ENCODE peak calls at places on chromosomes 4 and X, in six cellular contexts. K, M, X, B, Z and W are unnamed samples.

GRCh38 chrX:7690842-7691241 is 152.1 kb upstream of the VCX start:
- DNase-seq in K (no peak), M (no peak), X (no peak), B (peak), Z (peak), W (no peak)

GRCh38 chrX:149504226-149504914 is 736 bp downstream of the IDS start:
- DNase-seq in K (no peak), M (no peak), X (no peak), B (peak), Z (peak), W (peak)

GRCh38 chrX:6644411-6644810 is 109.5 kb upstream of the VCX3A start:
- DNase-seq in K (no peak), M (no peak), X (no peak), B (no peak), Z (peak), W (no peak)

GRCh38 chrX:50770702-50771101 is 43.3 kb downstream of the SHROOM4 start:
- DNase-seq in K (no peak), M (no peak), X (no peak), B (peak), Z (peak), W (no peak)

GRCh38 chr4:13597604-13598003 is 29.9 kb downstream of the BOD1L1 start:
- DNase-seq in K (no peak), M (peak), X (no peak), B (no peak), Z (peak), W (no peak)

GRCh38 chr4:139609647-139610046 is 53.6 kb upstream of the SETD7 start:
- DNase-seq in K (no peak), M (peak), X (no peak), B (no peak), Z (no peak), W (peak)

GRCh38 chr4:150462743-150463142 is 119.2 kb upstream of the MAB21L2 start:
- DNase-seq in K (no peak), M (peak), X (no peak), B (no peak), Z (no peak), W (peak)

GRCh38 chr4:112099701-112100289 is 45.5 kb upstream of the FAM241A start:
- DNase-seq in K (peak), M (peak), X (no peak), B (peak), Z (peak), W (peak)

GRCh38 chr4:2273657-2274319 is 11.9 kb upstream of the MXD4 start:
- DNase-seq in K (no peak), M (no peak), X (no peak), B (no peak), Z (no peak), W (no peak)

GRCh38 chr4:152591361-152591760 is 55.5 kb upstream of the FBXW7 start:
- DNase-seq in K (peak), M (peak), X (peak), B (peak), Z (peak), W (peak)

GRCh38 chr4:3469386-3470243 is 6.5 kb downstream of the DOK7 start:
- DNase-seq in K (no peak), M (no peak), X (no peak), B (no peak), Z (no peak), W (no peak)

GRCh38 chr4:150164055-150164454 is 85.8 kb downstream of the DCLK2 start:
- DNase-seq in K (no peak), M (no peak), X (no peak), B (no peak), Z (no peak), W (no peak)

GRCh38 chrX:143633530-143634372 is 2.1 kb downstream of the SLITRK4 start:
- DNase-seq in K (peak), M (no peak), X (no peak), B (peak), Z (no peak), W (peak)

GRCh38 chrX:143632625-143633387 is 3.1 kb downstream of the SLITRK4 start:
- DNase-seq in K (no peak), M (no peak), X (no peak), B (peak), Z (no peak), W (peak)

GRCh38 chrX:143634701-143635442 is 1.0 kb downstream of the SLITRK4 start:
- DNase-seq in K (peak), M (no peak), X (no peak), B (no peak), Z (no peak), W (peak)

GRCh38 chrX:143634373-143634685 is 1.6 kb downstream of the SLITRK4 start:
- DNase-seq in K (no peak), M (no peak), X (no peak), B (no peak), Z (no peak), W (peak)

GRCh38 chrX:143635915-143636314 is at the start of gene SLITRK4:
- DNase-seq in K (peak), M (no peak), X (peak), B (peak), Z (no peak), W (peak)
- H3K4me3 ChIP-seq in K (peak), M (no peak), X (peak), B (peak), Z (peak), W (peak)

GRCh38 chrX:1059576-1060561 is 152.6 kb downstream of the CRLF2 start:
- DNase-seq in K (no peak), M (no peak), X (no peak), B (no peak), Z (no peak), W (no peak)

GRCh38 chrX:1062351-1062750 is 150.1 kb downstream of the CRLF2 start:
- DNase-seq in K (no peak), M (no peak), X (no peak), B (no peak), Z (no peak), W (no peak)

GRCh38 chrX:1060562-1060960 is 151.9 kb downstream of the CRLF2 start:
- DNase-seq in K (no peak), M (no peak), X (no peak), B (no peak), Z (no peak), W (no peak)
- H4K8ac ChIP-seq in K (no peak), M (no peak), X (no peak), B (no peak), Z (no peak), W (no peak)

GRCh38 chrX:372856-373640 is 13.7 kb downstream of the PPP2R3B start:
- DNase-seq in K (no peak), M (peak), X (no peak), B (no peak), Z (no peak), W (peak)
- H3K4me3 ChIP-seq in K (peak), M (peak), X (peak), B (no peak), Z (peak), W (peak)

GRCh38 chrX:109472939-109473713 is 8.8 kb downstream of the GUCY2F start:
- DNase-seq in K (no peak), M (peak), X (no peak), B (peak), Z (peak), W (no peak)
- H4K8ac ChIP-seq in K (no peak), M (no peak), X (no peak), B (no peak), Z (no peak), W (no peak)

DNA sequence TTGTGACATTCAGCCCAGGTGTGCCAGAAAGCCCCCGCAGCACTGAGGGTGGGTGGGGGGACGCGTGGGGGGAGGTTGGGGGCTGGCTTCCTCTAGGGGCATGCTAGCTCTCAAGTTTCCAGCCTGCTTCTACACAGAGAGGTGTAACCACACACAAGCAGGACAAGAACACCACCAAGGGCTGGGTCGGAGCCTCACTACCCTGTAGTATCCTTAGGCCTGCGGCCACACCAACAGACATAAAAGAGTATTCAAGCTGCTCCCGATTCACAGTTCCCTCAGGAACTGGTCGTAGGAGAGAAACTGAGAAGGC is 1.8 kb downstream of the USP46 start:
- DNase-seq in K (no peak), M (no peak), X (no peak), B (no peak), Z (no peak), W (no peak)
- H3K4me3 ChIP-seq in K (no peak), M (peak), X (peak), B (no peak), Z (no peak), W (no peak)

GRCh38 chrX:40004916-40005289 is 92.9 kb downstream of the BCOR start:
- DNase-seq in K (no peak), M (no peak), X (no peak), B (no peak), Z (no peak), W (no peak)

GRCh38 chrX:40007136-40007535 is 90.6 kb downstream of the BCOR start:
- DNase-seq in K (no peak), M (no peak), X (no peak), B (peak), Z (peak), W (no peak)

GRCh38 chrX:40007746-40008705 is 89.7 kb downstream of the BCOR start:
- DNase-seq in K (no peak), M (no peak), X (no peak), B (no peak), Z (no peak), W (no peak)

GRCh38 chrX:40005290-40006011 is 92.3 kb downstream of the BCOR start:
- DNase-seq in K (no peak), M (no peak), X (no peak), B (no peak), Z (no peak), W (no peak)

DNA sequence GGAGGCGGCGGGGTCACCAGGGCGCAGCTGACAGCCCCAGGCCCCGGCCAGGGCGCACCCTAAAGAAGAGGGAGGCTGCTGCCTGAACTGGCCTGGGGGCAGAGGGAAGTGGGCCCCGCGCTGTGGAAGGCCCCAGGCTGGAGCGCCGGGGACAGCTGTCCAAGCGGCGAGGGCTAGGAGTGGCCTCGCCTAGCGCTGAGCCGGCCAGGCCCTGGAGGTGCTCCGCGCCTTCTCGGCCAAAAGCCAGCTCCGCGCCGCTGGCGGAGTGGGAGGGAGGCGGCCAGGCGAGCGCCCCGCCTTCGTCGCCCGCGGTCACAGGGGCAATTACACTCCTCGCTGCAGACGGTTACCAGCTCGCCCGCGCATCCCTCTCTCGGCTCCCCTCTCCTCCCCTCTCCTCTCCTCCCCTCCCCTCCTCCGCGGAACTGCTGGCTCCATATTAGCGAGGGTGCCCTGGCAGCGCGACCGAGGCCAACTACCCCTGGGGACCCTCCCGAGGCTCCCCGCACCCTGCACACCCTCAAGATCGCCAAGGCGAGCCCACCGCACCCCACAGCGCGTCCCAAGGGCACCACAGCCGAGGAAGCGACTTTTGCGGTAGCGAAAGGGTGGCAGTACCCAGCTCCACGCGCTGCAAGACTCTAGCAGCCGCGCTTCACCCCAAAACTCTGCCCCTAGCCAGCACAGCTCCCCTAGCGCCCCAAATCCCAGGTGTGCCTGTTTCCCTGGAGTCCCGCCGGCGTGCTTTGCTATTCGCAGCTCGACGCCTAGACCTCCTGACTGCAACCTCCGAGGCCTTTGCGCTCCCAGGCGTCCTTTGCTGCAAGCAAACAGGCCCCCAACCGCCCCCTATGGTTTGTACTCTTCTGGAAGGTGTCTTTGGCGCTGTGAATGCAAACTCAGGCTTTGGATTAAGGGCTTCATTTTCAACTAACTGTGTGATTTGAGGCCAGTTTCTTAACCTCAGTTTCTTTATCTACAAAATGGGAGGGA is 91.4 kb downstream of the BCOR start:
- DNase-seq in K (no peak), M (no peak), X (no peak), B (peak), Z (peak), W (peak)
- H4K8ac ChIP-seq in K (no peak), M (no peak), X (peak), B (no peak), Z (peak), W (peak)

GRCh38 chrX:136780241-136780640 is 491 bp downstream of the ARHGEF6 start:
- DNase-seq in K (no peak), M (no peak), X (no peak), B (no peak), Z (no peak), W (no peak)
- H3K4me3 ChIP-seq in K (no peak), M (no peak), X (no peak), B (no peak), Z (no peak), W (no peak)

DNA sequence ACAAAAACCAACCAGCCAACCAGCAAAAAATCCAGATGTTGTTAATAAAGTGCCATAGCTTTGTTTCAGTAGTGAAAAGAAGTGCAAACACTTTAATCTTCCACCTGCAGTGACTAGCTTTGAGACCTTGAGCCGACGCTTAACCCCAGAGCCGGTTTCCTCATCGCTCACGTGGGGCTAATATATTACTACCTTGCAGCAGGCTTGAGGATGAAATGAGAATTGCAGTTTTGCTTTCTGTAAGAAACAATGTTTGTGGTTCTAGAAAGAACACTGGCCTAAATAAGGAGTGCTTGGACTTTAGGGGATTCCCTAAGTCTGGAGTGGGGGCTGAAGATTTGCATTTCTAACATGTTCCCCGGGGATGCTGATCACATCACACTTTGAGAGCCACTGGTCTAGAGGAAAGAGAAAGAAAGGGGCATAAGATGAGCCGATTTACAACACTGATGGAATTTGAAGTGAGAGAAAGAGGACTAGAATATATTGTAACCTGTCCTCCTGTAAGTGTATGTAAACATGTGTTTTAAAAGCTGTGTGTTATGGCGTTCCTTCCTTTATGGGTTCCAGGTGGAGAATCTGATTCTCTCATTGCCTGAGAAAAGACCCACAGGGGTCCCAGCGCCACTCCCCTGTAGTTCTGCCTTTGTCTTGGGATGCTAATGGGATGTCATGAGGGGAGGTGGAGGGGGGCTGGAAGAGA is 1.4 kb downstream of the FGF2 start:
- DNase-seq in K (peak), M (peak), X (peak), B (peak), Z (peak), W (peak)
- H4K8ac ChIP-seq in K (no peak), M (peak), X (no peak), B (no peak), Z (no peak), W (no peak)